ENCODE peak calls at places on chromosomes 11 and 22, in four cellular contexts. O, G, W and A are unnamed samples.

GRCh38 chr11:68509105-68509504 is 48.6 kb downstream of the PPP6R3 start:
- DNase-seq in G (no peak), W (no peak), O (no peak), A (no peak)

GRCh38 chr11:75474878-75475766 is 42.1 kb upstream of the KLHL35 start:
- DNase-seq in G (peak; percentile 58), W (peak; percentile 35), O (peak; percentile 49), A (no peak)

GRCh38 chr11:1812801-1813200 is 22.0 kb upstream of the SYT8 start:
- DNase-seq in W (no peak), G (no peak), O (no peak), A (no peak)

GRCh38 chr11:59206635-59207034 is 6.1 kb downstream of the MPEG1 start:
- DNase-seq in G (peak; percentile 29), W (no peak), O (no peak), A (no peak)

GRCh38 chr11:12938590-12939247 is 70.4 kb upstream of the RASSF10 start:
- DNase-seq in W (no peak), O (no peak), G (no peak), A (no peak)

GRCh38 chr22:49765091-49765771 is 62.4 kb downstream of the BRD1 start:
- DNase-seq in O (no peak), W (peak; percentile 1), G (no peak), A (no peak)

GRCh38 chr11:12497431-12497830 is 120.1 kb downstream of the PARVA start:
- DNase-seq in O (no peak), G (no peak), W (no peak), A (no peak)

GRCh38 chr11:11635456-11635855 is 13.7 kb upstream of the GALNT18 start:
- DNase-seq in W (no peak), G (no peak), O (no peak), A (no peak)

GRCh38 chr11:61962213-61963015 is 5.0 kb downstream of the FTH1 start:
- DNase-seq in W (no peak), G (no peak), O (no peak), A (no peak)

GRCh38 chr11:45142241-45142885 is 4.1 kb upstream of the PRDM11 start:
- DNase-seq in W (no peak), O (no peak), G (no peak), A (no peak)

GRCh38 chr11:69691449-69691848 is 12.4 kb downstream of the FGF19 start:
- DNase-seq in W (no peak), G (no peak), O (no peak), A (no peak)

GRCh38 chr11:88252208-88252607 is 77.0 kb upstream of the RAB38 start:
- DNase-seq in W (no peak), O (no peak), G (no peak), A (no peak)

GRCh38 chr11:88246680-88247079 is 71.4 kb upstream of the RAB38 start:
- DNase-seq in O (no peak), G (no peak), W (no peak), A (no peak)

GRCh38 chr11:88250566-88251080 is 75.4 kb upstream of the RAB38 start:
- DNase-seq in O (no peak), W (no peak), G (no peak), A (no peak)
- H3K27ac ChIP-seq in O (no peak overlapping the region), W (no peak overlapping the region), G (no peak overlapping the region), A (no peak overlapping the region)

GRCh38 chr22:25540128-25540790 is 24.2 kb upstream of the GRK3 start:
- DNase-seq in O (no peak), W (no peak), G (no peak), A (no peak)

GRCh38 chr22:25542231-25542630 is 22.2 kb upstream of the GRK3 start:
- DNase-seq in W (no peak), G (no peak), O (no peak), A (no peak)

GRCh38 chr22:25540912-25541660 is 23.4 kb upstream of the GRK3 start:
- DNase-seq in W (no peak), O (no peak), G (no peak), A (no peak)

GRCh38 chr22:25545117-25545516 is 19.4 kb upstream of the GRK3 start:
- DNase-seq in G (no peak), W (no peak), O (no peak), A (no peak)

GRCh38 chr22:25542720-25543402 is 21.6 kb upstream of the GRK3 start:
- DNase-seq in G (no peak), W (no peak), O (no peak), A (no peak)
- H3K27ac ChIP-seq in G (peak overlapping the region; percentile 70), W (no peak overlapping the region), O (no peak overlapping the region), A (no peak overlapping the region)

GRCh38 chr11:129933262-129933661 is 37.9 kb upstream of the NFRKB start:
- DNase-seq in W (no peak), G (no peak), O (no peak), A (no peak)
- H3K27ac ChIP-seq in W (no peak overlapping the region), G (no peak overlapping the region), O (no peak overlapping the region), A (no peak overlapping the region)

GRCh38 chr11:82720267-82720666 is 13.4 kb downstream of the FAM181B start:
- DNase-seq in W (no peak), O (no peak), G (no peak), A (no peak)
- H3K27ac ChIP-seq in W (no peak overlapping the region), O (no peak overlapping the region), G (no peak overlapping the region), A (peak overlapping the region; percentile 92)

GRCh38 chr11:133343951-133344350 is 188.3 kb downstream of the OPCML start:
- DNase-seq in G (no peak), O (no peak), W (no peak), A (no peak)
- H3K27ac ChIP-seq in G (no peak overlapping the region), O (no peak overlapping the region), W (no peak overlapping the region), A (no peak overlapping the region)

GRCh38 chr22:37311761-37312312 is 29.5 kb downstream of the CYTH4 start:
- DNase-seq in O (no peak), W (no peak), G (no peak), A (no peak)
- H3K27ac ChIP-seq in O (no peak overlapping the region), W (no peak overlapping the region), G (no peak overlapping the region), A (no peak overlapping the region)

GRCh38 chr11:76889414-76889975 is 28.8 kb downstream of the ACER3 start:
- DNase-seq in O (no peak), W (no peak), G (no peak), A (no peak)
- H3K27ac ChIP-seq in O (no peak overlapping the region), W (no peak overlapping the region), G (no peak overlapping the region), A (peak overlapping the region; percentile 62)

GRCh38 chr11:132438418-132438817 is 1068.0 kb downstream of the NTM start:
- DNase-seq in O (no peak), W (no peak), G (no peak), A (no peak)
- H3K27ac ChIP-seq in O (no peak overlapping the region), W (no peak overlapping the region), G (no peak overlapping the region), A (no peak overlapping the region)

GRCh38 chr22:20456722-20457076 is 19.1 kb upstream of the SCARF2 start:
- DNase-seq in G (no peak), O (no peak), W (no peak), A (no peak)
- H3K27ac ChIP-seq in G (no peak overlapping the region), O (no peak overlapping the region), W (no peak overlapping the region), A (no peak overlapping the region)

DNA sequence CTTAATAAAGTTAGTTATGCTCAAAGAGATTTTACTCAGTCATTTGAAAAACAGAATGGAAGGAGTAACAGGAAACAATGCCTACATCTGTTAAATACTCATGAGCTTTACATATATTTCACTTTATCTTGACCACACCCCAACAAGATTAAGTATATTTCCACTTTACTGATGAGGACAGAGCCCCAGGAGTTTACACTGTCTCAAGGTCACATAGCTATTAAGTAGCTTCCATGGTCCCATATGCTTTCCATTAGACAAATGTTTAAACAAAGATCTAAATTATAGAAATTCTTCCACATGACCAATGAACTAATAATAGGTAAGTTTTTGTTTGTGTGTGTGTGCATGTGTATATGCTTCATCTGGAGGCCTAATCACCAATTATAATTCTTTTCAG is 30.2 kb downstream of the MRTFA start:
- DNase-seq in W (no peak), G (no peak), O (no peak), A (no peak)
- H3K27ac ChIP-seq in W (no peak overlapping the region), G (no peak overlapping the region), O (no peak overlapping the region), A (no peak overlapping the region)